ENCODE peak calls at places on chromosomes 5 and 9, in ten cellular contexts. One of them, this sample, is unnamed.

GRCh38 chr5:174413520-174414314 is 310.7 kb upstream of the MSX2 start:
- DNase-seq in fibroblast of lung: peak
- DNase-seq in neural progenitor cell: no peak
- DNase-seq in hepatocyte: peak
- DNase-seq in HepG2: no peak
- DNase-seq in astrocyte: peak
- DNase-seq in MM.1S: no peak
- DNase-seq in mammary epithelial cell: no peak
- DNase-seq in GM23338: no peak
- DNase-seq in SK-N-MC: no peak
- DNase-seq in this sample: no peak

GRCh38 chr9:89179920-89180667 is 1.5 kb upstream of the SHC3 start:
- DNase-seq in fibroblast of lung: peak
- DNase-seq in neural progenitor cell: peak
- DNase-seq in hepatocyte: peak
- DNase-seq in HepG2: peak
- DNase-seq in astrocyte: peak
- DNase-seq in MM.1S: peak
- DNase-seq in mammary epithelial cell: peak
- DNase-seq in GM23338: peak
- DNase-seq in SK-N-MC: peak
- DNase-seq in this sample: peak

GRCh38 chr9:133252301-133252776 is 22.7 kb downstream of the ABO start:
- DNase-seq in fibroblast of lung: no peak
- DNase-seq in neural progenitor cell: no peak
- DNase-seq in hepatocyte: peak
- DNase-seq in HepG2: no peak
- DNase-seq in astrocyte: no peak
- DNase-seq in MM.1S: no peak
- DNase-seq in mammary epithelial cell: peak
- DNase-seq in GM23338: no peak
- DNase-seq in SK-N-MC: no peak
- DNase-seq in this sample: no peak

GRCh38 chr5:15506146-15506545 is 6.2 kb downstream of the FBXL7 start:
- DNase-seq in fibroblast of lung: no peak
- DNase-seq in neural progenitor cell: no peak
- DNase-seq in hepatocyte: no peak
- DNase-seq in HepG2: no peak
- DNase-seq in astrocyte: no peak
- DNase-seq in MM.1S: no peak
- DNase-seq in mammary epithelial cell: no peak
- DNase-seq in GM23338: no peak
- DNase-seq in SK-N-MC: no peak
- DNase-seq in this sample: no peak

GRCh38 chr5:181189962-181190710 is 14.9 kb downstream of the TRIM7 start:
- DNase-seq in fibroblast of lung: no peak
- DNase-seq in neural progenitor cell: peak
- DNase-seq in hepatocyte: peak
- DNase-seq in HepG2: no peak
- DNase-seq in astrocyte: no peak
- DNase-seq in MM.1S: no peak
- DNase-seq in mammary epithelial cell: no peak
- DNase-seq in GM23338: peak
- DNase-seq in SK-N-MC: no peak
- DNase-seq in this sample: no peak

GRCh38 chr9:30348904-30349303 is 2035.5 kb upstream of the ACO1 start:
- DNase-seq in fibroblast of lung: no peak
- DNase-seq in neural progenitor cell: no peak
- DNase-seq in hepatocyte: no peak
- DNase-seq in HepG2: no peak
- DNase-seq in astrocyte: no peak
- DNase-seq in MM.1S: no peak
- DNase-seq in mammary epithelial cell: no peak
- DNase-seq in GM23338: no peak
- DNase-seq in SK-N-MC: no peak
- DNase-seq in this sample: no peak

GRCh38 chr5:174337276-174338203 is 292.0 kb downstream of the NSG2 start:
- DNase-seq in fibroblast of lung: no peak
- DNase-seq in neural progenitor cell: peak
- DNase-seq in hepatocyte: peak
- DNase-seq in HepG2: peak
- DNase-seq in astrocyte: no peak
- DNase-seq in MM.1S: no peak
- DNase-seq in mammary epithelial cell: no peak
- DNase-seq in GM23338: no peak
- DNase-seq in SK-N-MC: no peak
- DNase-seq in this sample: no peak

GRCh38 chr5:75567710-75568109 is 43.5 kb upstream of the ANKDD1B start:
- DNase-seq in fibroblast of lung: peak
- DNase-seq in neural progenitor cell: no peak
- DNase-seq in hepatocyte: peak
- DNase-seq in HepG2: no peak
- DNase-seq in astrocyte: peak
- DNase-seq in MM.1S: no peak
- DNase-seq in mammary epithelial cell: peak
- DNase-seq in GM23338: no peak
- DNase-seq in SK-N-MC: no peak
- DNase-seq in this sample: peak

GRCh38 chr5:35924950-35925722 is 13.3 kb downstream of the CAPSL start:
- DNase-seq in fibroblast of lung: peak
- DNase-seq in neural progenitor cell: peak
- DNase-seq in hepatocyte: peak
- DNase-seq in HepG2: no peak
- DNase-seq in astrocyte: peak
- DNase-seq in MM.1S: peak
- DNase-seq in mammary epithelial cell: peak
- DNase-seq in GM23338: peak
- DNase-seq in SK-N-MC: no peak
- DNase-seq in this sample: peak

GRCh38 chr5:140828402-140828737 is 610 bp downstream of the PCDHA6 start:
- DNase-seq in fibroblast of lung: no peak
- DNase-seq in neural progenitor cell: no peak
- DNase-seq in hepatocyte: no peak
- DNase-seq in HepG2: no peak
- DNase-seq in astrocyte: no peak
- DNase-seq in MM.1S: no peak
- DNase-seq in mammary epithelial cell: no peak
- DNase-seq in GM23338: peak
- DNase-seq in SK-N-MC: no peak
- DNase-seq in this sample: peak

GRCh38 chr5:36049949-36050348 is 16.7 kb downstream of the UGT3A2 start:
- DNase-seq in fibroblast of lung: no peak
- DNase-seq in neural progenitor cell: no peak
- DNase-seq in hepatocyte: no peak
- DNase-seq in HepG2: no peak
- DNase-seq in astrocyte: no peak
- DNase-seq in MM.1S: no peak
- DNase-seq in mammary epithelial cell: no peak
- DNase-seq in GM23338: no peak
- DNase-seq in SK-N-MC: no peak
- DNase-seq in this sample: no peak

GRCh38 chr9:117460743-117461142 is 45.9 kb upstream of the ASTN2 start:
- DNase-seq in fibroblast of lung: no peak
- DNase-seq in neural progenitor cell: no peak
- DNase-seq in hepatocyte: no peak
- DNase-seq in HepG2: no peak
- DNase-seq in astrocyte: no peak
- DNase-seq in MM.1S: no peak
- DNase-seq in mammary epithelial cell: no peak
- DNase-seq in GM23338: no peak
- DNase-seq in SK-N-MC: no peak
- DNase-seq in this sample: no peak

GRCh38 chr9:117458066-117458465 is 43.2 kb upstream of the ASTN2 start:
- DNase-seq in fibroblast of lung: no peak
- DNase-seq in neural progenitor cell: no peak
- DNase-seq in hepatocyte: no peak
- DNase-seq in HepG2: no peak
- DNase-seq in astrocyte: no peak
- DNase-seq in MM.1S: no peak
- DNase-seq in mammary epithelial cell: no peak
- DNase-seq in GM23338: no peak
- DNase-seq in SK-N-MC: no peak
- DNase-seq in this sample: no peak

GRCh38 chr9:117462926-117463325 is 48.1 kb upstream of the ASTN2 start:
- DNase-seq in fibroblast of lung: no peak
- DNase-seq in neural progenitor cell: no peak
- DNase-seq in hepatocyte: no peak
- DNase-seq in HepG2: no peak
- DNase-seq in astrocyte: no peak
- DNase-seq in MM.1S: no peak
- DNase-seq in mammary epithelial cell: no peak
- DNase-seq in GM23338: no peak
- DNase-seq in SK-N-MC: no peak
- DNase-seq in this sample: no peak

GRCh38 chr9:117459941-117460340 is 45.1 kb upstream of the ASTN2 start:
- DNase-seq in fibroblast of lung: no peak
- DNase-seq in neural progenitor cell: no peak
- DNase-seq in hepatocyte: no peak
- DNase-seq in HepG2: no peak
- DNase-seq in astrocyte: no peak
- DNase-seq in MM.1S: no peak
- DNase-seq in mammary epithelial cell: no peak
- DNase-seq in GM23338: no peak
- DNase-seq in SK-N-MC: no peak
- DNase-seq in this sample: no peak

DNA sequence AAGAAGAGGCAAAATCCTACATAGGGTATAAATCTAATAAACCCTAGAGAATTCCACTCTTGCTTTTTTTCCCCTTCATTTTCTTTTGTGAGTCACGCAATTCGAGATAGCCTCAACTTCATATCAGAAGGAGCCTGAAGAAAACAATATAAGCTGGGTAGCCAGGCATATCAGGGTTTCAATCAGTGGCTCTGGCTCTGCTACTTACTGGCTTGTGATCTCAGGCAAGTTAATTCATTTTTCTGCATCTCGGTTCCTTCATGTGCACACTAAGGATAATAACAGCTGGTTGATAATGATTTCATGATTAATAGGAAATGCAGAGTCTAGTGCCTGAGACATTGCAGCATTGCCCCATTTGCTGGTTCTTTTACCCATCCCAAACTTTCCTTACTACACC is 46.5 kb upstream of the ASTN2 start:
- DNase-seq in fibroblast of lung: no peak
- DNase-seq in neural progenitor cell: no peak
- DNase-seq in hepatocyte: no peak
- DNase-seq in HepG2: no peak
- DNase-seq in astrocyte: no peak
- DNase-seq in MM.1S: no peak
- DNase-seq in mammary epithelial cell: no peak
- DNase-seq in GM23338: no peak
- DNase-seq in SK-N-MC: no peak
- DNase-seq in this sample: no peak
- H3K4me3 ChIP-seq in fibroblast of lung: no peak
- H3K4me3 ChIP-seq in neural progenitor cell: no peak
- H3K4me3 ChIP-seq in hepatocyte: no peak
- H3K4me3 ChIP-seq in HepG2: no peak
- H3K4me3 ChIP-seq in astrocyte: no peak
- H3K4me3 ChIP-seq in MM.1S: no peak
- H3K4me3 ChIP-seq in mammary epithelial cell: no peak
- H3K4me3 ChIP-seq in GM23338: no peak
- H3K4me3 ChIP-seq in SK-N-MC: no peak
- H3K4me3 ChIP-seq in this sample: no peak

GRCh38 chr5:9456435-9457042 is 89.3 kb downstream of the SEMA5A start:
- DNase-seq in fibroblast of lung: peak
- DNase-seq in neural progenitor cell: peak
- DNase-seq in hepatocyte: no peak
- DNase-seq in HepG2: no peak
- DNase-seq in astrocyte: peak
- DNase-seq in MM.1S: no peak
- DNase-seq in mammary epithelial cell: no peak
- DNase-seq in GM23338: peak
- DNase-seq in SK-N-MC: no peak
- DNase-seq in this sample: no peak
- H3K27ac ChIP-seq in fibroblast of lung: no peak
- H3K27ac ChIP-seq in neural progenitor cell: peak
- H3K27ac ChIP-seq in hepatocyte: peak
- H3K27ac ChIP-seq in HepG2: no peak
- H3K27ac ChIP-seq in astrocyte: no peak
- H3K27ac ChIP-seq in MM.1S: no peak
- H3K27ac ChIP-seq in mammary epithelial cell: no peak
- H3K27ac ChIP-seq in GM23338: peak
- H3K27ac ChIP-seq in SK-N-MC: no peak
- H3K27ac ChIP-seq in this sample: no peak

GRCh38 chr5:55172937-55173695 is at the start of gene CDC20B:
- DNase-seq in fibroblast of lung: peak
- DNase-seq in neural progenitor cell: peak
- DNase-seq in hepatocyte: peak
- DNase-seq in HepG2: peak
- DNase-seq in astrocyte: peak
- DNase-seq in MM.1S: peak
- DNase-seq in mammary epithelial cell: peak
- DNase-seq in GM23338: peak
- DNase-seq in SK-N-MC: no peak
- DNase-seq in this sample: peak

GRCh38 chr5:55173696-55174101 is 722 bp upstream of the CDC20B start:
- DNase-seq in fibroblast of lung: no peak
- DNase-seq in neural progenitor cell: peak
- DNase-seq in hepatocyte: no peak
- DNase-seq in HepG2: no peak
- DNase-seq in astrocyte: no peak
- DNase-seq in MM.1S: no peak
- DNase-seq in mammary epithelial cell: no peak
- DNase-seq in GM23338: peak
- DNase-seq in SK-N-MC: no peak
- DNase-seq in this sample: no peak

GRCh38 chr5:55175781-55176175 is 2.8 kb upstream of the CDC20B start:
- DNase-seq in fibroblast of lung: no peak
- DNase-seq in neural progenitor cell: peak
- DNase-seq in hepatocyte: no peak
- DNase-seq in HepG2: no peak
- DNase-seq in astrocyte: no peak
- DNase-seq in MM.1S: no peak
- DNase-seq in mammary epithelial cell: no peak
- DNase-seq in GM23338: peak
- DNase-seq in SK-N-MC: no peak
- DNase-seq in this sample: no peak

GRCh38 chr5:55177078-55177477 is 4.1 kb upstream of the CDC20B start:
- DNase-seq in fibroblast of lung: no peak
- DNase-seq in neural progenitor cell: no peak
- DNase-seq in hepatocyte: no peak
- DNase-seq in HepG2: no peak
- DNase-seq in astrocyte: no peak
- DNase-seq in MM.1S: no peak
- DNase-seq in mammary epithelial cell: no peak
- DNase-seq in GM23338: no peak
- DNase-seq in SK-N-MC: no peak
- DNase-seq in this sample: no peak

GRCh38 chr5:55176176-55176818 is 3.3 kb upstream of the CDC20B start:
- DNase-seq in fibroblast of lung: peak
- DNase-seq in neural progenitor cell: peak
- DNase-seq in hepatocyte: peak
- DNase-seq in HepG2: peak
- DNase-seq in astrocyte: no peak
- DNase-seq in MM.1S: peak
- DNase-seq in mammary epithelial cell: peak
- DNase-seq in GM23338: peak
- DNase-seq in SK-N-MC: no peak
- DNase-seq in this sample: peak
- TF ChIP-seq EZH2 in fibroblast of lung: peak
- TF ChIP-seq EZH2 in neural progenitor cell: peak
- TF ChIP-seq EZH2 in hepatocyte: peak
- TF ChIP-seq EZH2 in HepG2: no peak
- TF ChIP-seq EZH2 in astrocyte: peak
- TF ChIP-seq EZH2 in MM.1S: no peak
- TF ChIP-seq EZH2 in mammary epithelial cell: no peak
- TF ChIP-seq EZH2 in GM23338: peak
- TF ChIP-seq EZH2 in SK-N-MC: no peak
- TF ChIP-seq EZH2 in this sample: no peak

GRCh38 chr9:137457406-137458193 is 1.5 kb downstream of the NSMF start:
- DNase-seq in fibroblast of lung: no peak
- DNase-seq in neural progenitor cell: no peak
- DNase-seq in hepatocyte: no peak
- DNase-seq in HepG2: no peak
- DNase-seq in astrocyte: no peak
- DNase-seq in MM.1S: no peak
- DNase-seq in mammary epithelial cell: no peak
- DNase-seq in GM23338: no peak
- DNase-seq in SK-N-MC: no peak
- DNase-seq in this sample: no peak
- H3K4me3 ChIP-seq in fibroblast of lung: peak
- H3K4me3 ChIP-seq in neural progenitor cell: peak
- H3K4me3 ChIP-seq in hepatocyte: no peak
- H3K4me3 ChIP-seq in HepG2: peak
- H3K4me3 ChIP-seq in astrocyte: peak
- H3K4me3 ChIP-seq in MM.1S: no peak
- H3K4me3 ChIP-seq in mammary epithelial cell: peak
- H3K4me3 ChIP-seq in GM23338: peak
- H3K4me3 ChIP-seq in SK-N-MC: peak
- H3K4me3 ChIP-seq in this sample: peak

This sample was measured in A673.